ENCODE peak calls at places on chromosomes 1 and 21, in eight cellular contexts. L, T, S, E, G, H, M and W are unnamed samples.

GRCh38 chr1:229032455-229032854 is 238.5 kb upstream of the RAB4A start:
- DNase-seq in L (no peak), T (no peak), S (no peak), E (no peak), G (no peak), H (peak; percentile 20), M (no peak), W (no peak)

GRCh38 chr1:203200059-203200553 is 13.6 kb upstream of the CHI3L1 start:
- DNase-seq in L (peak; percentile 97), T (no peak), S (peak; percentile 65), E (no peak), G (no peak), H (peak; percentile 99), M (no peak), W (no peak)

GRCh38 chr1:5010236-5010635 is 355.8 kb downstream of the AJAP1 start:
- DNase-seq in L (no peak), T (no peak), S (no peak), E (no peak), G (no peak), H (no peak), M (no peak), W (no peak)

GRCh38 chr1:33300673-33301072 is 20.2 kb downstream of the A3GALT2 start:
- DNase-seq in L (peak; percentile 90), T (no peak), S (peak; percentile 82), E (no peak), G (peak; percentile 44), H (peak; percentile 77), M (no peak), W (no peak)

GRCh38 chr1:232192781-232193450 is 437.0 kb downstream of the SIPA1L2 start:
- DNase-seq in L (peak; percentile 1), T (no peak), S (no peak), E (no peak), G (no peak), H (peak; percentile 55), M (no peak), W (no peak)

GRCh38 chr1:153352523-153352922 is 3.9 kb upstream of the PGLYRP4 start:
- DNase-seq in L (peak; percentile 75), T (peak; percentile 38), S (no peak), E (peak; percentile 68), G (peak; percentile 62), H (peak; percentile 87), M (peak; percentile 56), W (no peak)

GRCh38 chr1:1540015-1540816 is at the start of gene TMEM240:
- DNase-seq in L (peak; percentile 66), T (peak; percentile 41), S (peak; percentile 89), E (peak; percentile 88), G (peak; percentile 86), H (no peak), M (peak; percentile 88), W (peak; percentile 20)

GRCh38 chr1:77044133-77044849 is 174.9 kb downstream of the PIGK start:
- DNase-seq in L (no peak), T (no peak), S (no peak), E (no peak), G (no peak), H (peak; percentile 38), M (no peak), W (no peak)

GRCh38 chr1:197781998-197782718 is 6.9 kb upstream of the DENND1B start:
- DNase-seq in L (peak; percentile 9), T (no peak), S (no peak), E (no peak), G (no peak), H (peak; percentile 55), M (no peak), W (no peak)

GRCh38 chr1:5514519-5515183 is 477.6 kb downstream of the NPHP4 start:
- DNase-seq in L (peak; percentile 14), T (no peak), S (no peak), E (peak; percentile 78), G (peak; percentile 65), H (peak; percentile 53), M (peak; percentile 56), W (no peak)

GRCh38 chr1:9960705-9961562 is 17.7 kb downstream of the NMNAT1 start:
- DNase-seq in L (peak; percentile 24), T (no peak), S (no peak), E (peak; percentile 66), G (no peak), H (peak; percentile 33), M (no peak), W (no peak)

GRCh38 chr1:36125129-36125991 is at the start of gene COL8A2:
- DNase-seq in L (no peak), T (no peak), S (peak; percentile 82), E (peak; percentile 30), G (peak; percentile 46), H (no peak), M (peak; percentile 41), W (no peak)

GRCh38 chr1:109498161-109498801 is 4.4 kb downstream of the CYB561D1 start:
- DNase-seq in L (peak; percentile 31), T (no peak), S (no peak), E (peak; percentile 80), G (no peak), H (no peak), M (no peak), W (no peak)

GRCh38 chr1:208616776-208617175 is 372.6 kb upstream of the PLXNA2 start:
- DNase-seq in L (no peak), T (no peak), S (no peak), E (no peak), G (no peak), H (no peak), M (no peak), W (no peak)

GRCh38 chr1:93817819-93818569 is 61.0 kb downstream of the DNTTIP2 start:
- DNase-seq in L (no peak), T (no peak), S (no peak), E (no peak), G (no peak), H (peak; percentile 47), M (no peak), W (no peak)

GRCh38 chr21:45364464-45365185 is 40.3 kb upstream of the COL18A1 start:
- DNase-seq in L (peak; percentile 91), T (no peak), S (peak; percentile 81), E (no peak), G (no peak), H (peak; percentile 35), M (peak; percentile 71), W (no peak)

GRCh38 chr1:150021191-150021688 is 10.7 kb upstream of the OTUD7B start:
- DNase-seq in L (no peak), T (no peak), S (no peak), E (no peak), G (no peak), H (no peak), M (no peak), W (no peak)

GRCh38 chr1:53298163-53298685 is 29.6 kb downstream of the LRP8 start:
- DNase-seq in L (peak; percentile 39), T (no peak), S (no peak), E (no peak), G (no peak), H (no peak), M (no peak), W (no peak)

GRCh38 chr1:230122361-230123279 is 55.6 kb downstream of the GALNT2 start:
- DNase-seq in L (no peak), T (no peak), S (no peak), E (no peak), G (no peak), H (peak; percentile 64), M (no peak), W (no peak)

GRCh38 chr1:230121950-230122349 is 54.9 kb downstream of the GALNT2 start:
- DNase-seq in L (no peak), T (no peak), S (no peak), E (no peak), G (no peak), H (no peak), M (no peak), W (no peak)

GRCh38 chr1:230119340-230119739 is 52.3 kb downstream of the GALNT2 start:
- DNase-seq in L (no peak), T (no peak), S (no peak), E (no peak), G (no peak), H (no peak), M (no peak), W (no peak)

GRCh38 chr1:230120289-230120948 is 53.4 kb downstream of the GALNT2 start:
- DNase-seq in L (no peak), T (peak; percentile 80), S (no peak), E (no peak), G (peak; percentile 59), H (no peak), M (no peak), W (no peak)

DNA sequence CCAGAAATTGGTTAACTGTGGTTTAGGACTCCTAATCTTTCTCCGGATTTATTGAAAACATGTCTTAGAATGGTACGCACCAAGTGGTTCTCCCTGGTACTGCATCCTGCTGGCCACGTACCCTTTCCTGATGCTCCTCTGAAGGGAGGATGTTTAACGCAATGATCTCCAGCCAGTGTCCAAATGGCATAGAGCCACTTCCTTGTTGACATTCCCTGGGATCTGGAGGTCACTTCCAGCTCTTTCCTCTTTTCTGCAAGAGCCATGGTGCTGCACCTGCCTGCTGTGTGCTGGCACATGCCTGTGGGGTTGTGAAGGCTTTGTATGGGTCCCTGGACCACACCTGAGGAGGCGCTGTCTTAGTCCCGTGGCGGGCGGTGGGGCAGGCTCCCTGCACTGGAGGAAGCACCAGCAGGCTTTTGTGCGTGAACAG is 53.9 kb downstream of the GALNT2 start:
- DNase-seq in L (no peak), T (no peak), S (no peak), E (peak; percentile 58), G (no peak), H (peak; percentile 72), M (no peak), W (no peak)
- TF ChIP-seq CTCF in L (peak; percentile 68), T (peak; percentile 40), S (peak; percentile 44), E (peak; percentile 84), G (peak; percentile 63), H (peak; percentile 74), M (peak; percentile 44), W (peak; percentile 66)

GRCh38 chr1:240608707-240609106 is 3.2 kb downstream of the GREM2 start:
- DNase-seq in L (no peak), T (no peak), S (no peak), E (peak; percentile 22), G (no peak), H (peak; percentile 67), M (no peak), W (no peak)
- TF ChIP-seq CTCF in L (peak; percentile 24), T (no peak), S (no peak), E (no peak), G (no peak), H (peak; percentile 74), M (no peak), W (no peak)

GRCh38 chr1:156900896-156901589 is 7.5 kb downstream of the PEAR1 start:
- DNase-seq in L (no peak), T (no peak), S (no peak), E (no peak), G (no peak), H (no peak), M (no peak), W (no peak)
- TF ChIP-seq CTCF in L (no peak), T (no peak), S (no peak), E (no peak), G (no peak), H (no peak), M (no peak), W (no peak)

DNA sequence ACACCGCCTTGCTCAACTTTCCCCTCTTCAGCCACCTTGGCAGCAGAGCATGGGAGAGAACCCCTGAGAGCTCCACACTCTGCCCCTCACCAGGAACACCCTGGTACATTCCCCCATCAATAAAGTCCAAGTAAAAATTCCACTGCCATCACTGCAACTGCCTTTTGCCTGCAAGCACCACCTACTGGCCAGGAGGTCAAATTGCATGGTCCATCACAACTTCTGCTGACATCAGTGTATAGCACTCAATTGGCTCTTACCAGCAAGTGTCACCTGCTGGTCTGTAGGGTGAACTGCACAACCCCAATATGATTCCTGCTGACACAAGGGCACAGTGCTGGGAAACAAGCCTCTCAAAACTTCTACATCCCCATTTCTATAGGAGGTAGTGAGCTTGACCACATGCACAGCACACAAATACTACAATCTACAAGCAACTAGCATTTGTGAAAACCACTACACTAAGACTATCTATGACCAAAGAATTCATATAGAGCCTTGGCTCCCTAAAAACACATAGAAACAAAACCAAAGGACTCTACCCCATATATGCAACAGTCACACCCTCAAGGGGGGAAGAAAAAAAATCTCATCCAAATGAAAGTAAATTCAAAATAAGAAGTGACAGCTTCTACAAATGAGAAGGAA is 69.2 kb downstream of the FASLG start:
- DNase-seq in L (no peak), T (no peak), S (no peak), E (peak; percentile 58), G (no peak), H (peak; percentile 38), M (no peak), W (no peak)
- TF ChIP-seq CTCF in L (peak; percentile 27), T (no peak), S (peak; percentile 6), E (peak; percentile 90), G (peak; percentile 42), H (peak; percentile 44), M (no peak), W (peak; percentile 14)